ENCODE peak calls at places on chromosomes 12 and 14, in nine cellular contexts. Z, J, I, V, G, U, Q, F and K are unnamed samples.

GRCh38 chr12:75756771-75757170 is 245.4 kb upstream of the KRR1 start:
- DNase-seq in Z (no peak), J (no peak), I (no peak), V (no peak), G (no peak), U (no peak), Q (no peak), F (no peak), K (no peak)

GRCh38 chr12:25994252-25994651 is 35.8 kb downstream of the RASSF8 start:
- DNase-seq in Z (no peak), J (no peak), I (no peak), V (no peak), G (no peak), U (no peak), Q (no peak), F (no peak), K (no peak)

GRCh38 chr12:69648476-69648875 is 37.8 kb upstream of the LRRC10 start:
- DNase-seq in Z (no peak), J (no peak), I (no peak), V (no peak), G (no peak), U (no peak), Q (no peak), F (no peak), K (no peak)

GRCh38 chr14:92310776-92311375 is 12.1 kb upstream of the SLC24A4 start:
- DNase-seq in Z (no peak), J (no peak), I (peak; percentile 22), V (no peak), G (no peak), U (no peak), Q (no peak), F (no peak), K (no peak)

GRCh38 chr12:31989571-31989970 is 30.4 kb downstream of the RESF1 start:
- DNase-seq in Z (no peak), J (no peak), I (no peak), V (no peak), G (no peak), U (no peak), Q (no peak), F (no peak), K (no peak)

GRCh38 chr14:51880810-51881580 is 20.6 kb downstream of the GNG2 start:
- DNase-seq in Z (no peak), J (no peak), I (no peak), V (no peak), G (no peak), U (no peak), Q (no peak), F (no peak), K (no peak)

GRCh38 chr12:6226002-6226700 is 26.0 kb downstream of the CD9 start:
- DNase-seq in Z (no peak), J (no peak), I (peak; percentile 83), V (no peak), G (peak; percentile 45), U (peak; percentile 72), Q (no peak), F (no peak), K (no peak)

GRCh38 chr12:33752854-33753253 is 269.4 kb upstream of the ALG10 start:
- DNase-seq in Z (no peak), J (no peak), I (no peak), V (no peak), G (no peak), U (no peak), Q (no peak), F (no peak), K (no peak)

GRCh38 chr14:72443991-72444431 is 449.9 kb downstream of the DPF3 start:
- DNase-seq in Z (peak; percentile 11), J (peak; percentile 38), I (no peak), V (no peak), G (peak; percentile 2), U (no peak), Q (peak; percentile 29), F (peak; percentile 82), K (no peak)

GRCh38 chr14:45658226-45658916 is 405.4 kb upstream of the MIS18BP1 start:
- DNase-seq in Z (no peak), J (no peak), I (no peak), V (no peak), G (no peak), U (no peak), Q (no peak), F (no peak), K (no peak)

GRCh38 chr12:124497658-124498057 is 69.8 kb downstream of the NCOR2 start:
- DNase-seq in Z (no peak), J (no peak), I (no peak), V (no peak), G (peak; percentile 33), U (no peak), Q (no peak), F (no peak), K (no peak)

GRCh38 chr12:67790660-67791059 is 142.1 kb downstream of the DYRK2 start:
- DNase-seq in Z (no peak), J (no peak), I (no peak), V (no peak), G (no peak), U (no peak), Q (no peak), F (no peak), K (no peak)

GRCh38 chr14:61150851-61151250 is 130.3 kb downstream of the TMEM30B start:
- DNase-seq in Z (no peak), J (no peak), I (no peak), V (no peak), G (no peak), U (no peak), Q (no peak), F (no peak), K (no peak)

GRCh38 chr12:22527999-22528398 is 16.3 kb downstream of the C2CD5 start:
- DNase-seq in Z (no peak), J (no peak), I (no peak), V (no peak), G (no peak), U (no peak), Q (no peak), F (no peak), K (no peak)

GRCh38 chr12:54135621-54136027 is 53.2 kb downstream of the SMUG1 start:
- DNase-seq in Z (no peak), J (no peak), I (peak; percentile 59), V (no peak), G (no peak), U (no peak), Q (no peak), F (no peak), K (peak; percentile 78)

GRCh38 chr12:104485651-104486341 is 29.0 kb downstream of the CHST11 start:
- DNase-seq in Z (peak; percentile 55), J (peak; percentile 42), I (no peak), V (no peak), G (no peak), U (no peak), Q (peak; percentile 64), F (peak; percentile 79), K (no peak)

GRCh38 chr12:112916270-112916669 is 9.5 kb downstream of the OAS1 start:
- DNase-seq in Z (no peak), J (no peak), I (peak; percentile 60), V (no peak), G (no peak), U (no peak), Q (no peak), F (no peak), K (no peak)

GRCh38 chr14:52974406-52974805 is 23.6 kb upstream of the FERMT2 start:
- DNase-seq in Z (no peak), J (no peak), I (no peak), V (no peak), G (no peak), U (no peak), Q (no peak), F (no peak), K (no peak)

GRCh38 chr14:101627913-101628257 is 66.6 kb downstream of the DIO3 start:
- DNase-seq in Z (no peak), J (no peak), I (no peak), V (no peak), G (no peak), U (no peak), Q (no peak), F (no peak), K (no peak)

GRCh38 chr12:13179159-13180074 is 17.1 kb upstream of the EMP1 start:
- DNase-seq in Z (peak; percentile 34), J (no peak), I (peak; percentile 8), V (no peak), G (no peak), U (peak; percentile 38), Q (peak; percentile 34), F (peak; percentile 73), K (peak; percentile 81)

GRCh38 chr14:38839743-38840375 is 263.2 kb downstream of the SEC23A start:
- DNase-seq in Z (no peak), J (no peak), I (no peak), V (no peak), G (no peak), U (no peak), Q (no peak), F (no peak), K (no peak)

GRCh38 chr14:81406863-81407262 is 6.7 kb upstream of the STON2 start:
- DNase-seq in Z (no peak), J (no peak), I (no peak), V (peak; percentile 11), G (no peak), U (peak; percentile 26), Q (no peak), F (no peak), K (no peak)

GRCh38 chr12:56146492-56147460 is 5.6 kb upstream of the MYL6B start:
- DNase-seq in Z (no peak), J (no peak), I (no peak), V (no peak), G (no peak), U (no peak), Q (no peak), F (no peak), K (no peak)

GRCh38 chr12:29799591-29799990 is 15.8 kb upstream of the TMTC1 start:
- DNase-seq in Z (no peak), J (no peak), I (no peak), V (no peak), G (no peak), U (no peak), Q (no peak), F (no peak), K (no peak)

GRCh38 chr12:82099216-82099615 is 259.0 kb downstream of the CCDC59 start:
- DNase-seq in Z (no peak), J (no peak), I (no peak), V (peak; percentile 15), G (no peak), U (no peak), Q (no peak), F (no peak), K (peak; percentile 18)

GRCh38 chr12:40229690-40230651 is 5.2 kb downstream of the LRRK2 start:
- DNase-seq in Z (no peak), J (no peak), I (no peak), V (no peak), G (no peak), U (no peak), Q (no peak), F (no peak), K (no peak)

GRCh38 chr12:3223601-3224529 is 146.7 kb downstream of the TSPAN9 start:
- DNase-seq in Z (no peak), J (no peak), I (no peak), V (no peak), G (no peak), U (no peak), Q (no peak), F (no peak), K (no peak)

GRCh38 chr14:99752486-99753121 is 40.6 kb upstream of the EML1 start:
- DNase-seq in Z (no peak), J (no peak), I (no peak), V (no peak), G (no peak), U (no peak), Q (no peak), F (no peak), K (peak; percentile 60)